ENCODE peak calls at places on chromosomes 11 and 22, in seven cellular contexts. H is astrocyte of the hippocampus, G is endothelial cell of umbilical vein, W is dorsolateral prefrontal cortex, E is colonic mucosa, I is MV-4-11, Z is thoracic aorta. L is an unnamed sample.

GRCh38 chr22:38578505-38578904 is 8.5 kb upstream of the DMC1 start:
- DNase-seq in Z (no peak), G (no peak), H (no peak), I (peak), W (no peak), E (no peak), L (no peak)

GRCh38 chr11:78742430-78742829 is 167.8 kb upstream of the NARS2 start:
- DNase-seq in E (peak), I (no peak), G (no peak), W (no peak), Z (peak), H (peak), L (no peak)

GRCh38 chr22:19085233-19086043 is 36.8 kb downstream of the DGCR2 start:
- DNase-seq in G (peak), Z (no peak), W (no peak), E (no peak), H (peak), I (peak), L (peak)

GRCh38 chr11:35413568-35413967 is 5.8 kb downstream of the SLC1A2 start:
- DNase-seq in Z (no peak), H (no peak), W (no peak), E (no peak), G (no peak), I (no peak), L (no peak)

GRCh38 chr11:36485296-36485870 is 24.7 kb downstream of the TRAF6 start:
- DNase-seq in I (no peak), G (no peak), W (no peak), Z (no peak), E (no peak), H (no peak), L (no peak)

GRCh38 chr11:5036671-5037070 is 9.7 kb upstream of the OR52J3 start:
- DNase-seq in G (no peak), W (no peak), Z (no peak), I (no peak), E (no peak), H (no peak), L (no peak)

GRCh38 chr11:64743591-64744543 is at the start of gene RASGRP2:
- DNase-seq in E (peak), W (peak), I (peak), Z (peak), G (peak), H (peak), L (no peak)

GRCh38 chr11:100972046-100972445 is 157.6 kb downstream of the PGR start:
- DNase-seq in E (no peak), G (no peak), H (no peak), W (no peak), Z (no peak), I (no peak), L (no peak)

GRCh38 chr11:60854847-60855725 is 664 bp downstream of the PTGDR2 start:
- DNase-seq in E (no peak), G (no peak), I (no peak), W (no peak), Z (no peak), H (no peak), L (no peak)

GRCh38 chr22:23064381-23065068 is 5.8 kb upstream of the GNAZ start:
- DNase-seq in G (no peak), E (no peak), I (no peak), H (no peak), W (no peak), Z (no peak), L (no peak)

GRCh38 chr11:72278911-72279310 is 34.9 kb upstream of the PHOX2A start:
- DNase-seq in Z (no peak), G (no peak), E (no peak), W (no peak), I (no peak), H (peak), L (peak)

GRCh38 chr11:80028998-80029397 is 588.2 kb upstream of the TENM4 start:
- DNase-seq in G (no peak), W (no peak), H (no peak), Z (no peak), I (no peak), E (no peak), L (no peak)

GRCh38 chr11:75270896-75271415 is 30.4 kb downstream of the TPBGL start:
- DNase-seq in E (no peak), Z (no peak), H (peak), I (no peak), G (peak), W (peak), L (no peak)

GRCh38 chr22:35882226-35883027 is 146.2 kb downstream of the RBFOX2 start:
- DNase-seq in H (no peak), W (no peak), E (no peak), I (peak), Z (no peak), G (peak), L (no peak)

GRCh38 chr11:110085255-110085838 is 7.8 kb upstream of the ZC3H12C start:
- DNase-seq in Z (no peak), E (no peak), G (no peak), W (no peak), I (no peak), H (no peak), L (no peak)

GRCh38 chr22:26330971-26331625 is 98.0 kb upstream of the ASPHD2 start:
- DNase-seq in Z (no peak), H (peak), W (peak), G (peak), E (peak), I (peak), L (peak)

GRCh38 chr11:67584205-67584880 is 731 bp downstream of the GSTP1 start:
- DNase-seq in E (peak), I (peak), W (peak), Z (no peak), G (peak), H (peak), L (no peak)

GRCh38 chr11:94895451-94895850 is 77.9 kb downstream of the CWC15 start:
- DNase-seq in E (no peak), W (no peak), I (no peak), G (peak), Z (no peak), H (peak), L (no peak)

GRCh38 chr11:13423372-13423771 is 39.6 kb downstream of the BTBD10 start:
- DNase-seq in H (no peak), Z (no peak), G (no peak), E (no peak), W (no peak), I (no peak), L (no peak)

GRCh38 chr22:43206515-43207161 is 19.7 kb upstream of the TTLL12 start:
- DNase-seq in I (no peak), Z (no peak), E (no peak), G (no peak), W (no peak), H (no peak), L (no peak)

GRCh38 chr11:90805172-90805571 is 582.3 kb upstream of the CHORDC1 start:
- DNase-seq in Z (no peak), I (no peak), E (no peak), W (no peak), H (no peak), G (no peak), L (no peak)

GRCh38 chr22:41367680-41368542 is 13.8 kb upstream of the TEF start:
- DNase-seq in Z (no peak), E (peak), I (no peak), W (peak), G (no peak), H (peak), L (no peak)

GRCh38 chr22:45103756-45104155 is 60.0 kb upstream of the NUP50 start:
- DNase-seq in I (no peak), G (no peak), E (no peak), Z (no peak), W (no peak), H (no peak), L (no peak)

GRCh38 chr11:65391007-65391406 is 4.6 kb downstream of the FRMD8 start:
- DNase-seq in E (no peak), G (peak), Z (no peak), W (no peak), H (peak), I (no peak), L (peak)

L was measured in foreskin melanocyte.